ENCODE peak calls at places on chromosomes 1 and 21, in nine cellular contexts. One of them, this sample, is unnamed.

GRCh38 chr21:21101911-21102310 is 103.7 kb downstream of the NCAM2 start:
- DNase-seq in T-helper 2 cell: no peak
- DNase-seq in activated CD4-positive, alpha-beta T cell treated with anti-CD3 and anti-CD28 coated beads, Interleukin-2, amount 50 U/mL, for 1 hour: no peak
- DNase-seq in RCC 7860: no peak
- DNase-seq in NCI-H2081: peak; percentile 38
- DNase-seq in AG08396: peak; percentile 2
- DNase-seq in lower leg skin: no peak
- DNase-seq in MCF 10A: peak; percentile 68
- DNase-seq in A549: no peak
- DNase-seq in this sample: no peak

GRCh38 chr1:222547944-222548671 is at the start of gene HHIPL2:
- DNase-seq in T-helper 2 cell: no peak
- DNase-seq in activated CD4-positive, alpha-beta T cell treated with anti-CD3 and anti-CD28 coated beads, Interleukin-2, amount 50 U/mL, for 1 hour: no peak
- DNase-seq in RCC 7860: no peak
- DNase-seq in NCI-H2081: no peak
- DNase-seq in AG08396: no peak
- DNase-seq in lower leg skin: no peak
- DNase-seq in MCF 10A: peak; percentile 20
- DNase-seq in A549: no peak
- DNase-seq in this sample: no peak

GRCh38 chr1:225711236-225711937 is 58.5 kb upstream of the ENAH start:
- DNase-seq in T-helper 2 cell: no peak
- DNase-seq in activated CD4-positive, alpha-beta T cell treated with anti-CD3 and anti-CD28 coated beads, Interleukin-2, amount 50 U/mL, for 1 hour: no peak
- DNase-seq in RCC 7860: peak; percentile 66
- DNase-seq in NCI-H2081: no peak
- DNase-seq in AG08396: no peak
- DNase-seq in lower leg skin: no peak
- DNase-seq in MCF 10A: peak; percentile 23
- DNase-seq in A549: no peak
- DNase-seq in this sample: no peak

GRCh38 chr1:50420283-50420682 is 3.0 kb downstream of the DMRTA2 start:
- DNase-seq in T-helper 2 cell: no peak
- DNase-seq in activated CD4-positive, alpha-beta T cell treated with anti-CD3 and anti-CD28 coated beads, Interleukin-2, amount 50 U/mL, for 1 hour: no peak
- DNase-seq in RCC 7860: no peak
- DNase-seq in NCI-H2081: no peak
- DNase-seq in AG08396: no peak
- DNase-seq in lower leg skin: no peak
- DNase-seq in MCF 10A: no peak
- DNase-seq in A549: no peak
- DNase-seq in this sample: no peak

GRCh38 chr1:238606896-238607295 is 716.2 kb upstream of the ZP4 start:
- DNase-seq in T-helper 2 cell: no peak
- DNase-seq in activated CD4-positive, alpha-beta T cell treated with anti-CD3 and anti-CD28 coated beads, Interleukin-2, amount 50 U/mL, for 1 hour: no peak
- DNase-seq in RCC 7860: peak; percentile 69
- DNase-seq in NCI-H2081: no peak
- DNase-seq in AG08396: no peak
- DNase-seq in lower leg skin: no peak
- DNase-seq in MCF 10A: peak; percentile 95
- DNase-seq in A549: no peak
- DNase-seq in this sample: no peak

GRCh38 chr1:46599044-46599970 is 4.8 kb downstream of the MKNK1 start:
- DNase-seq in T-helper 2 cell: no peak
- DNase-seq in activated CD4-positive, alpha-beta T cell treated with anti-CD3 and anti-CD28 coated beads, Interleukin-2, amount 50 U/mL, for 1 hour: no peak
- DNase-seq in RCC 7860: no peak
- DNase-seq in NCI-H2081: no peak
- DNase-seq in AG08396: no peak
- DNase-seq in lower leg skin: no peak
- DNase-seq in MCF 10A: no peak
- DNase-seq in A549: no peak
- DNase-seq in this sample: no peak

GRCh38 chr1:81499487-81499886 is 301.2 kb upstream of the ADGRL2 start:
- DNase-seq in T-helper 2 cell: no peak
- DNase-seq in activated CD4-positive, alpha-beta T cell treated with anti-CD3 and anti-CD28 coated beads, Interleukin-2, amount 50 U/mL, for 1 hour: no peak
- DNase-seq in RCC 7860: no peak
- DNase-seq in NCI-H2081: no peak
- DNase-seq in AG08396: no peak
- DNase-seq in lower leg skin: no peak
- DNase-seq in MCF 10A: no peak
- DNase-seq in A549: no peak
- DNase-seq in this sample: no peak

GRCh38 chr1:204723131-204723787 is 37.7 kb upstream of the LRRN2 start:
- DNase-seq in T-helper 2 cell: no peak
- DNase-seq in activated CD4-positive, alpha-beta T cell treated with anti-CD3 and anti-CD28 coated beads, Interleukin-2, amount 50 U/mL, for 1 hour: no peak
- DNase-seq in RCC 7860: no peak
- DNase-seq in NCI-H2081: peak; percentile 92
- DNase-seq in AG08396: no peak
- DNase-seq in lower leg skin: no peak
- DNase-seq in MCF 10A: peak; percentile 43
- DNase-seq in A549: no peak
- DNase-seq in this sample: no peak

GRCh38 chr1:111856411-111857135 is 100.9 kb downstream of the DDX20 start:
- DNase-seq in T-helper 2 cell: no peak
- DNase-seq in activated CD4-positive, alpha-beta T cell treated with anti-CD3 and anti-CD28 coated beads, Interleukin-2, amount 50 U/mL, for 1 hour: no peak
- DNase-seq in RCC 7860: no peak
- DNase-seq in NCI-H2081: peak; percentile 55
- DNase-seq in AG08396: no peak
- DNase-seq in lower leg skin: no peak
- DNase-seq in MCF 10A: no peak
- DNase-seq in A549: no peak
- DNase-seq in this sample: no peak

GRCh38 chr1:51044834-51045233 is 57.2 kb upstream of the C1orf185 start:
- DNase-seq in T-helper 2 cell: no peak
- DNase-seq in activated CD4-positive, alpha-beta T cell treated with anti-CD3 and anti-CD28 coated beads, Interleukin-2, amount 50 U/mL, for 1 hour: no peak
- DNase-seq in RCC 7860: no peak
- DNase-seq in NCI-H2081: peak; percentile 36
- DNase-seq in AG08396: no peak
- DNase-seq in lower leg skin: no peak
- DNase-seq in MCF 10A: peak; percentile 12
- DNase-seq in A549: no peak
- DNase-seq in this sample: no peak

GRCh38 chr1:86339906-86340305 is 56.2 kb downstream of the ODF2L start:
- DNase-seq in T-helper 2 cell: no peak
- DNase-seq in activated CD4-positive, alpha-beta T cell treated with anti-CD3 and anti-CD28 coated beads, Interleukin-2, amount 50 U/mL, for 1 hour: no peak
- DNase-seq in RCC 7860: no peak
- DNase-seq in NCI-H2081: no peak
- DNase-seq in AG08396: no peak
- DNase-seq in lower leg skin: no peak
- DNase-seq in MCF 10A: no peak
- DNase-seq in A549: no peak
- DNase-seq in this sample: no peak